ENCODE peak calls at places on chromosomes 11 and 22, in five cellular contexts. H is dermis blood vessel endothelial cell, N is thoracic aorta, W is nephron progenitor cell, D is pulmonary artery endothelial cell. A is an unnamed sample.
A peak's percentile ranks its signal among the peaks of the same experiment; 100 is the strongest.

GRCh38 chr11:70934999-70935768 is 317.2 kb downstream of the SHANK2 start:
- DNase-seq in N (no peak), H (no peak), W (no peak), D (no peak), A (no peak)

GRCh38 chr22:23774114-23774921 is 1.7 kb downstream of the MMP11 start:
- DNase-seq in W (no peak), N (no peak), D (no peak), H (no peak), A (no peak)

GRCh38 chr11:9082575-9082974 is 8.8 kb downstream of the SCUBE2 start:
- DNase-seq in D (no peak), W (no peak), N (no peak), H (no peak), A (no peak)

GRCh38 chr11:112024178-112024777 is 930 bp upstream of the DLAT start:
- DNase-seq in N (no peak), W (no peak), H (peak; percentile 10), D (no peak), A (no peak)

GRCh38 chr22:49942565-49943404 is 17.8 kb upstream of the PIM3 start:
- DNase-seq in D (no peak), H (no peak), N (no peak), W (no peak), A (no peak)

GRCh38 chr11:11396290-11397042 is 43.4 kb upstream of the CSNK2A3 start:
- DNase-seq in W (no peak), D (no peak), N (no peak), H (peak; percentile 37), A (no peak)

GRCh38 chr22:49026476-49027121 is 801.1 kb downstream of the BRD1 start:
- DNase-seq in N (no peak), W (no peak), D (no peak), H (no peak), A (no peak)

GRCh38 chr22:33274214-33274828 is 216.1 kb upstream of the SYN3 start:
- DNase-seq in H (no peak), N (no peak), W (peak; percentile 44), D (no peak), A (peak; percentile 55)

GRCh38 chr11:131880279-131880678 is 509.9 kb downstream of the NTM start:
- DNase-seq in N (no peak), D (no peak), W (no peak), H (no peak), A (no peak)

GRCh38 chr11:6557761-6558674 is 45.4 kb downstream of the RRP8 start:
- DNase-seq in W (no peak), H (no peak), N (no peak), D (no peak), A (no peak)

GRCh38 chr22:24994070-24994763 is 41.7 kb downstream of the KIAA1671 start:
- DNase-seq in D (no peak), N (no peak), H (no peak), W (no peak), A (no peak)

A was measured in HEK293T.